ENCODE peak calls at places on chromosome 12, in four cellular contexts. One of them, this sample, is unnamed. For H3K4me1, the result is how much of the 10 kb centered on the place peaks cover.

GRCh38 chr12:32947203-32947795 is 50.7 kb upstream of the PKP2 start:
- DNase-seq in tibial artery: no peak
- DNase-seq in OCI-LY7: peak
- DNase-seq in mesenchymal stem cell: peak
- DNase-seq in this sample: peak

GRCh38 chr12:132075026-132075713 is 68.9 kb downstream of the DDX51 start:
- DNase-seq in mesenchymal stem cell: no peak
- DNase-seq in tibial artery: no peak
- DNase-seq in OCI-LY7: no peak
- DNase-seq in this sample: no peak

GRCh38 chr12:53995311-53996187 is 4.4 kb upstream of the HOXC9 start:
- DNase-seq in OCI-LY7: no peak
- DNase-seq in tibial artery: peak
- DNase-seq in mesenchymal stem cell: peak
- DNase-seq in this sample: peak

GRCh38 chr12:84978921-84979320 is 57.2 kb downstream of the TSPAN19 start:
- DNase-seq in tibial artery: no peak
- DNase-seq in OCI-LY7: no peak
- DNase-seq in mesenchymal stem cell: no peak
- DNase-seq in this sample: no peak

GRCh38 chr12:107634530-107634929 is 51.1 kb upstream of the PWP1 start:
- DNase-seq in tibial artery: no peak
- DNase-seq in mesenchymal stem cell: no peak
- DNase-seq in OCI-LY7: no peak
- DNase-seq in this sample: no peak

GRCh38 chr12:62762645-62763044 is 172.3 kb downstream of the PPM1H start:
- DNase-seq in mesenchymal stem cell: no peak
- DNase-seq in tibial artery: no peak
- DNase-seq in OCI-LY7: no peak
- DNase-seq in this sample: no peak

GRCh38 chr12:94340568-94340967 is 119.1 kb downstream of the CEP83 start:
- DNase-seq in mesenchymal stem cell: no peak
- DNase-seq in OCI-LY7: no peak
- DNase-seq in tibial artery: no peak
- DNase-seq in this sample: peak

GRCh38 chr12:113063396-113064350 is 7.1 kb downstream of the DTX1 start:
- DNase-seq in OCI-LY7: peak
- DNase-seq in tibial artery: no peak
- DNase-seq in mesenchymal stem cell: no peak
- DNase-seq in this sample: no peak

GRCh38 chr12:58847876-58848600 is 72.3 kb downstream of the LRIG3 start:
- DNase-seq in mesenchymal stem cell: no peak
- DNase-seq in tibial artery: no peak
- DNase-seq in OCI-LY7: no peak
- DNase-seq in this sample: no peak

GRCh38 chr12:111298583-111299436 is 70.1 kb downstream of the PHETA1 start:
- DNase-seq in mesenchymal stem cell: peak
- DNase-seq in OCI-LY7: peak
- DNase-seq in tibial artery: no peak
- DNase-seq in this sample: peak

GRCh38 chr12:57771271-57771872 is 533 bp downstream of the METTL1 start:
- DNase-seq in mesenchymal stem cell: peak
- DNase-seq in OCI-LY7: peak
- DNase-seq in tibial artery: peak
- DNase-seq in this sample: peak

GRCh38 chr12:107337354-107338095 is 244.2 kb upstream of the CRY1 start:
- DNase-seq in tibial artery: no peak
- DNase-seq in OCI-LY7: no peak
- DNase-seq in mesenchymal stem cell: no peak
- DNase-seq in this sample: no peak

GRCh38 chr12:73529231-73529630 is 1008.4 kb upstream of the ATXN7L3B start:
- DNase-seq in OCI-LY7: no peak
- DNase-seq in mesenchymal stem cell: no peak
- DNase-seq in tibial artery: no peak
- DNase-seq in this sample: no peak

GRCh38 chr12:25053021-25053271 is 104.0 kb upstream of the BCAT1 start:
- DNase-seq in mesenchymal stem cell: no peak
- DNase-seq in tibial artery: no peak
- DNase-seq in OCI-LY7: peak
- DNase-seq in this sample: no peak

GRCh38 chr12:25051171-25051570 is 102.3 kb upstream of the BCAT1 start:
- DNase-seq in mesenchymal stem cell: no peak
- DNase-seq in tibial artery: no peak
- DNase-seq in OCI-LY7: no peak
- DNase-seq in this sample: no peak

GRCh38 chr12:25051583-25052190 is 102.8 kb upstream of the BCAT1 start:
- DNase-seq in mesenchymal stem cell: no peak
- DNase-seq in OCI-LY7: peak
- DNase-seq in tibial artery: no peak
- DNase-seq in this sample: peak

GRCh38 chr12:25054076-25054782 is 105.3 kb upstream of the BCAT1 start:
- DNase-seq in OCI-LY7: peak
- DNase-seq in mesenchymal stem cell: no peak
- DNase-seq in tibial artery: no peak
- DNase-seq in this sample: no peak

GRCh38 chr12:25052191-25053020 is 103.5 kb upstream of the BCAT1 start:
- DNase-seq in tibial artery: no peak
- DNase-seq in mesenchymal stem cell: no peak
- DNase-seq in OCI-LY7: peak
- DNase-seq in this sample: peak
- H3K4me1 ChIP-seq in tibial artery: under half
- H3K4me1 ChIP-seq in mesenchymal stem cell: under half
- H3K4me1 ChIP-seq in OCI-LY7: under half
- H3K4me1 ChIP-seq in this sample: under half

GRCh38 chr12:70278945-70279344 is 35.7 kb downstream of the CNOT2 start:
- DNase-seq in tibial artery: no peak
- DNase-seq in OCI-LY7: no peak
- DNase-seq in mesenchymal stem cell: no peak
- DNase-seq in this sample: no peak
- H3K4me3 ChIP-seq in tibial artery: no peak
- H3K4me3 ChIP-seq in OCI-LY7: no peak
- H3K4me3 ChIP-seq in mesenchymal stem cell: no peak
- H3K4me3 ChIP-seq in this sample: no peak

GRCh38 chr12:121634836-121635235 is 8.5 kb downstream of the ORAI1 start:
- DNase-seq in tibial artery: no peak
- DNase-seq in OCI-LY7: no peak
- DNase-seq in mesenchymal stem cell: no peak
- DNase-seq in this sample: no peak
- H3K4me1 ChIP-seq in tibial artery: under half
- H3K4me1 ChIP-seq in OCI-LY7: under half
- H3K4me1 ChIP-seq in mesenchymal stem cell: under half
- H3K4me1 ChIP-seq in this sample: under half

DNA sequence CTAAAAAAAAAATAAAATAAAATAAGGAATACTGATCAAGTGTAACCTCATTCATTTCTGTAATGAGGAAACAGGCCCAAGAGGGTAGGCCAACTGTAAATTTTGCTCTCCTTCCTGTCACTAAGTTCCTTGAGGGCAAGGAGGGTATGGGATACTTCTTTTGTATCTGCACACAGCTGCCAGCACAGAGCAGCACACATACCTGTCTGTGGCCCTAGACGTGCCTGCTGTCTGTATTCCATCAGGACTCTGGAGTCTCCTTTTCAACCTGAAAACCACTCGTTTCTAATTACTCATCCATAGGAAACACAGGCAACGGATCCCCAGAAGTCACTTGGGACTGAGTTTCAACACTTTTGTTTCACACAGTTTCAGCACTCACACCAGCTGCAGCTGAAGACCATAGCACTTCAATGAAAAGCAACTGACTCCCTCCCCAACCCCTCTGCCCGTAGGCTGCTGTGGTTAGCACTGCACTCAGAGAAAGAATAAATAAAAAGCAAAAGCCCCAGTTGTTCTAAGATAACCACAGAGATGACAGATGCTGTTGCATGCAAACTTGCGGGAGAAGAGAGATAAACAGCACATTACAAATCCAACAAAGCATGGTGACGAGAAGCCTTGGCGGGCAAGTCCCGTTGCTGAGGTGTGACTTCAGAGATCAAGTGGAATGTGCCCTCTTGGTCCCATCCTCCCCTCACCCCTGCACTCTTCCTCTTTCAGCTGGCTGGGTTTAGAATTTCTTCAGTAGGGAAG is 24.9 kb downstream of the CRACR2A start:
- DNase-seq in OCI-LY7: no peak
- DNase-seq in tibial artery: no peak
- DNase-seq in mesenchymal stem cell: peak
- DNase-seq in this sample: peak
- H3K4me3 ChIP-seq in OCI-LY7: no peak
- H3K4me3 ChIP-seq in tibial artery: no peak
- H3K4me3 ChIP-seq in mesenchymal stem cell: no peak
- H3K4me3 ChIP-seq in this sample: no peak

GRCh38 chr12:121084229-121084628 is 45.2 kb upstream of the OASL start:
- DNase-seq in OCI-LY7: no peak
- DNase-seq in mesenchymal stem cell: no peak
- DNase-seq in tibial artery: no peak
- DNase-seq in this sample: no peak
- H3K4me1 ChIP-seq in OCI-LY7: under half
- H3K4me1 ChIP-seq in mesenchymal stem cell: under half
- H3K4me1 ChIP-seq in tibial artery: under half
- H3K4me1 ChIP-seq in this sample: under half

GRCh38 chr12:42588308-42588836 is 1.2 kb downstream of the PRICKLE1 start:
- DNase-seq in tibial artery: no peak
- DNase-seq in mesenchymal stem cell: peak
- DNase-seq in OCI-LY7: no peak
- DNase-seq in this sample: no peak

GRCh38 chr12:42588981-42589464 is 523 bp downstream of the PRICKLE1 start:
- DNase-seq in mesenchymal stem cell: peak
- DNase-seq in OCI-LY7: peak
- DNase-seq in tibial artery: peak
- DNase-seq in this sample: no peak

GRCh38 chr12:42587564-42588307 is 1.8 kb downstream of the PRICKLE1 start:
- DNase-seq in OCI-LY7: no peak
- DNase-seq in tibial artery: no peak
- DNase-seq in mesenchymal stem cell: no peak
- DNase-seq in this sample: no peak

GRCh38 chr12:42590324-42590934 is 883 bp upstream of the PRICKLE1 start:
- DNase-seq in mesenchymal stem cell: peak
- DNase-seq in OCI-LY7: peak
- DNase-seq in tibial artery: peak
- DNase-seq in this sample: peak

DNA sequence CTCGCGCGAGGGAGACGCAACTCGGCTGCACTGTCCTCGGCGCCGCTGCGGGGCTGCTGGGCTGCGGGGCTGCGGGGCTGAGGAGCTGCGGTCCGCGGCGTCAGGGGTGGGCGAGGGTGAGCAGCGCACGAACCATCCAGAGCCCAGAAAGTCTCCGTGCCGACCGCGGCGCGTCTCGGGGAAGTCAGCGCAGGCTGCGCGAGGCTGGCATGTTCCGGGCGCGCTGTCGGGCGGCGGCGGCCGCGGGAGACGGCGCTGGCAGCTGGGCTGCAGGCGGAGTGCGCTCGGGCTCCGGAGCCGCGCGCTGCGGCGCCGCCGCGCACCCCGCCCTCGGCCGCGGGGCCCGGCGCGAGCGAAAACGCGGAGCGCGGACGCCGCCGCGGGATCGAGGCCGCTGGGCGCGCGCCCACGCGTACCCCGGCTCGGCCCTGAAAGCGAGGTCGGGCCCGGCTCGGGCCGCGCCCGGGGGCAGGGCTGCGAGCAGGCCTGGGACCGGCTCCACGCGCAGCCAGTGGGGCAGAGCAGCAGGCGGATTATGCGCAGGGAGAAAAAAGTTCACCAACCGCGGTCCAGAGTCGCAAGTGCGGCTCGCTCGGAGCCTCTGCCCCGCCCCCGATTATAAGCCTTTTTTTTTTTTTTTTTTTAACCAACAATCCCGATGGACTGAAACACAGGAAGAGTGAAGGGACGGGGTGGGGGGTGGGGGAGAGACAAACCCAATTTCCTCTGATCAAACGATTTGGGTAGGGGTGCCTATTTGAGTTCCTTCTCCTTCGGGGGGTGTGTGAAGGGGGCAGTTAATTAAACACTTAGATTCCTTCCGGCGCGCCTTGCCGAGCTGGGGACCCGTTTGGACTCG is at the start of gene PRICKLE1:
- DNase-seq in OCI-LY7: peak
- DNase-seq in tibial artery: no peak
- DNase-seq in mesenchymal stem cell: peak
- DNase-seq in this sample: peak
- H3K4me3 ChIP-seq in OCI-LY7: peak
- H3K4me3 ChIP-seq in tibial artery: peak
- H3K4me3 ChIP-seq in mesenchymal stem cell: peak
- H3K4me3 ChIP-seq in this sample: peak

DNA sequence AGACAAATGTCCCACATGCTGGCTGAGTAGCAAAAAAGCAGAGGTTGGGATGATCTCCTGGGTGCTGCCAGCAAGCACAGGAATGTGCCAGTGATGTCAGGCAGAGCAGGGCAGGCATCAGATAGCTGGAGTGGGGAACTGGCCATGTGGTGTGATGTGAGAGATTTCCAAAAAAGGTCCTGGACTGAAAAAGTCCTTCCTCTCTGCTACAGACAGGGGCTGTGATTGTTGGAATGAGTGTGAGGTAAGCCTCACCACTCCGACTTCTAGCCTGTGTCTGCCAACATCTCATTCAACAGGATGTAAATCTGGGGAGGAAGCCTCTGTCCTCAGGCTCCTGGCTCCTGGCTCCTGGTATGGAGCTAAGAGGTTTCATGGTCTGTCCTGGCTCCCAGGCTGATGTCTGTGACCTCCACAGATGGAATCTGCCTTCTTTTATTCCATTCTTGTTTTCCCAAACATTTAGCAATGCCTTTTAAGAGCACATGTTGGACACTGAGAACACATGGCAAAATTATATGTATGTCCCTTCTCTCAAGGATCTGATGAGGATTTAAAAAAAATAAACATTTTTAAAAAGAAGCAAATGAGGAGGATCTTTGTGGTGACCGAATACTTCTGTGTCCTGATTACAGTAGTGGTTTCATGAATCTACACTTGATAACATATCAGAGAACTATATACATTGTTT is 50.1 kb upstream of the STK38L start:
- DNase-seq in OCI-LY7: no peak
- DNase-seq in mesenchymal stem cell: peak
- DNase-seq in tibial artery: peak
- DNase-seq in this sample: no peak
- H3K4me1 ChIP-seq in OCI-LY7: under half
- H3K4me1 ChIP-seq in mesenchymal stem cell: under half
- H3K4me1 ChIP-seq in tibial artery: under half
- H3K4me1 ChIP-seq in this sample: under half